ENCODE peak calls at places on chromosomes 16 and 17, in ten cellular contexts. One of them, this sample, is unnamed.
A peak's percentile ranks its signal among the peaks of the same experiment; 100 is the strongest.

GRCh38 chr17:6231886-6232767 is 161.9 kb downstream of the WSCD1 start:
- DNase-seq in GM12864: no peak
- DNase-seq in body of pancreas: no peak
- DNase-seq in effector memory CD4-positive, alpha-beta T cell: no peak
- DNase-seq in HFF-Myc: no peak
- DNase-seq in CD8-positive, alpha-beta memory T cell: no peak
- DNase-seq in esophagus squamous epithelium: no peak
- DNase-seq in CD4-positive, CD25-positive, alpha-beta regulatory T cell: no peak
- DNase-seq in LNCaP clone FGC: no peak
- DNase-seq in ovary: no peak
- DNase-seq in this sample: peak; percentile 38

GRCh38 chr16:48538746-48539484 is 71.1 kb downstream of the N4BP1 start:
- DNase-seq in GM12864: no peak
- DNase-seq in esophagus squamous epithelium: no peak
- DNase-seq in body of pancreas: no peak
- DNase-seq in CD8-positive, alpha-beta memory T cell: no peak
- DNase-seq in CD4-positive, CD25-positive, alpha-beta regulatory T cell: no peak
- DNase-seq in HFF-Myc: no peak
- DNase-seq in ovary: no peak
- DNase-seq in LNCaP clone FGC: no peak
- DNase-seq in effector memory CD4-positive, alpha-beta T cell: no peak
- DNase-seq in this sample: no peak

GRCh38 chr16:23351360-23351759 is 49.3 kb downstream of the SCNN1B start:
- DNase-seq in body of pancreas: peak; percentile 84
- DNase-seq in LNCaP clone FGC: peak; percentile 96
- DNase-seq in CD8-positive, alpha-beta memory T cell: no peak
- DNase-seq in CD4-positive, CD25-positive, alpha-beta regulatory T cell: no peak
- DNase-seq in GM12864: no peak
- DNase-seq in HFF-Myc: no peak
- DNase-seq in esophagus squamous epithelium: no peak
- DNase-seq in effector memory CD4-positive, alpha-beta T cell: no peak
- DNase-seq in ovary: no peak
- DNase-seq in this sample: no peak

GRCh38 chr16:85391175-85391707 is 221.9 kb upstream of the GSE1 start:
- DNase-seq in GM12864: no peak
- DNase-seq in LNCaP clone FGC: no peak
- DNase-seq in body of pancreas: peak; percentile 8
- DNase-seq in effector memory CD4-positive, alpha-beta T cell: no peak
- DNase-seq in CD8-positive, alpha-beta memory T cell: no peak
- DNase-seq in ovary: peak; percentile 33
- DNase-seq in esophagus squamous epithelium: no peak
- DNase-seq in CD4-positive, CD25-positive, alpha-beta regulatory T cell: no peak
- DNase-seq in HFF-Myc: no peak
- DNase-seq in this sample: no peak

GRCh38 chr16:14564323-14564722 is 65.7 kb downstream of the PARN start:
- DNase-seq in LNCaP clone FGC: peak; percentile 65
- DNase-seq in esophagus squamous epithelium: no peak
- DNase-seq in GM12864: no peak
- DNase-seq in body of pancreas: peak; percentile 78
- DNase-seq in ovary: no peak
- DNase-seq in HFF-Myc: no peak
- DNase-seq in CD8-positive, alpha-beta memory T cell: no peak
- DNase-seq in CD4-positive, CD25-positive, alpha-beta regulatory T cell: no peak
- DNase-seq in effector memory CD4-positive, alpha-beta T cell: no peak
- DNase-seq in this sample: no peak

GRCh38 chr16:2858245-2859025 is 465 bp upstream of the PRSS22 start:
- DNase-seq in body of pancreas: peak; percentile 97
- DNase-seq in ovary: no peak
- DNase-seq in esophagus squamous epithelium: no peak
- DNase-seq in LNCaP clone FGC: peak; percentile 54
- DNase-seq in GM12864: no peak
- DNase-seq in HFF-Myc: no peak
- DNase-seq in effector memory CD4-positive, alpha-beta T cell: no peak
- DNase-seq in CD8-positive, alpha-beta memory T cell: no peak
- DNase-seq in CD4-positive, CD25-positive, alpha-beta regulatory T cell: no peak
- DNase-seq in this sample: no peak

GRCh38 chr16:16124438-16124837 is 98.9 kb downstream of the ABCC6 start:
- DNase-seq in CD8-positive, alpha-beta memory T cell: no peak
- DNase-seq in esophagus squamous epithelium: no peak
- DNase-seq in CD4-positive, CD25-positive, alpha-beta regulatory T cell: no peak
- DNase-seq in effector memory CD4-positive, alpha-beta T cell: no peak
- DNase-seq in LNCaP clone FGC: no peak
- DNase-seq in body of pancreas: no peak
- DNase-seq in GM12864: no peak
- DNase-seq in HFF-Myc: no peak
- DNase-seq in ovary: no peak
- DNase-seq in this sample: no peak

GRCh38 chr16:84481051-84481735 is 23.3 kb downstream of the MEAK7 start:
- DNase-seq in CD8-positive, alpha-beta memory T cell: no peak
- DNase-seq in LNCaP clone FGC: no peak
- DNase-seq in esophagus squamous epithelium: no peak
- DNase-seq in GM12864: no peak
- DNase-seq in HFF-Myc: no peak
- DNase-seq in ovary: no peak
- DNase-seq in CD4-positive, CD25-positive, alpha-beta regulatory T cell: no peak
- DNase-seq in body of pancreas: no peak
- DNase-seq in effector memory CD4-positive, alpha-beta T cell: no peak
- DNase-seq in this sample: no peak

GRCh38 chr16:1183235-1183907 is 30.5 kb downstream of the CACNA1H start:
- DNase-seq in HFF-Myc: no peak
- DNase-seq in LNCaP clone FGC: no peak
- DNase-seq in body of pancreas: peak; percentile 41
- DNase-seq in GM12864: no peak
- DNase-seq in esophagus squamous epithelium: no peak
- DNase-seq in CD8-positive, alpha-beta memory T cell: no peak
- DNase-seq in ovary: peak; percentile 92
- DNase-seq in CD4-positive, CD25-positive, alpha-beta regulatory T cell: no peak
- DNase-seq in effector memory CD4-positive, alpha-beta T cell: no peak
- DNase-seq in this sample: peak; percentile 60

GRCh38 chr16:75012380-75013081 is 13.7 kb downstream of the ZNRF1 start:
- DNase-seq in GM12864: no peak
- DNase-seq in effector memory CD4-positive, alpha-beta T cell: no peak
- DNase-seq in ovary: no peak
- DNase-seq in esophagus squamous epithelium: no peak
- DNase-seq in LNCaP clone FGC: no peak
- DNase-seq in HFF-Myc: no peak
- DNase-seq in body of pancreas: no peak
- DNase-seq in CD4-positive, CD25-positive, alpha-beta regulatory T cell: peak; percentile 10
- DNase-seq in CD8-positive, alpha-beta memory T cell: no peak
- DNase-seq in this sample: no peak

GRCh38 chr17:34542700-34543336 is 36.6 kb upstream of the TMEM132E start:
- DNase-seq in LNCaP clone FGC: no peak
- DNase-seq in body of pancreas: no peak
- DNase-seq in CD4-positive, CD25-positive, alpha-beta regulatory T cell: peak; percentile 35
- DNase-seq in effector memory CD4-positive, alpha-beta T cell: peak; percentile 2
- DNase-seq in HFF-Myc: no peak
- DNase-seq in esophagus squamous epithelium: no peak
- DNase-seq in GM12864: peak; percentile 7
- DNase-seq in ovary: no peak
- DNase-seq in CD8-positive, alpha-beta memory T cell: peak; percentile 45
- DNase-seq in this sample: peak; percentile 48

GRCh38 chr17:77019955-77020379 is 120.8 kb upstream of the SEC14L1 start:
- DNase-seq in effector memory CD4-positive, alpha-beta T cell: no peak
- DNase-seq in LNCaP clone FGC: no peak
- DNase-seq in GM12864: no peak
- DNase-seq in CD8-positive, alpha-beta memory T cell: no peak
- DNase-seq in ovary: no peak
- DNase-seq in HFF-Myc: no peak
- DNase-seq in esophagus squamous epithelium: no peak
- DNase-seq in body of pancreas: no peak
- DNase-seq in CD4-positive, CD25-positive, alpha-beta regulatory T cell: no peak
- DNase-seq in this sample: peak; percentile 8

GRCh38 chr17:7833011-7833794 is 814 bp upstream of the KDM6B start:
- DNase-seq in body of pancreas: no peak
- DNase-seq in esophagus squamous epithelium: no peak
- DNase-seq in GM12864: no peak
- DNase-seq in CD8-positive, alpha-beta memory T cell: no peak
- DNase-seq in CD4-positive, CD25-positive, alpha-beta regulatory T cell: no peak
- DNase-seq in HFF-Myc: no peak
- DNase-seq in LNCaP clone FGC: no peak
- DNase-seq in ovary: no peak
- DNase-seq in effector memory CD4-positive, alpha-beta T cell: no peak
- DNase-seq in this sample: no peak

GRCh38 chr16:84953051-84953746 is 58.1 kb downstream of the ZDHHC7 start:
- DNase-seq in esophagus squamous epithelium: no peak
- DNase-seq in LNCaP clone FGC: no peak
- DNase-seq in CD4-positive, CD25-positive, alpha-beta regulatory T cell: no peak
- DNase-seq in GM12864: no peak
- DNase-seq in ovary: no peak
- DNase-seq in body of pancreas: no peak
- DNase-seq in effector memory CD4-positive, alpha-beta T cell: no peak
- DNase-seq in HFF-Myc: no peak
- DNase-seq in CD8-positive, alpha-beta memory T cell: no peak
- DNase-seq in this sample: no peak

GRCh38 chr17:4597975-4598374 is 13.6 kb downstream of the SMTNL2 start:
- DNase-seq in LNCaP clone FGC: no peak
- DNase-seq in effector memory CD4-positive, alpha-beta T cell: no peak
- DNase-seq in esophagus squamous epithelium: no peak
- DNase-seq in GM12864: no peak
- DNase-seq in body of pancreas: no peak
- DNase-seq in CD8-positive, alpha-beta memory T cell: no peak
- DNase-seq in CD4-positive, CD25-positive, alpha-beta regulatory T cell: no peak
- DNase-seq in HFF-Myc: no peak
- DNase-seq in ovary: peak; percentile 43
- DNase-seq in this sample: no peak

GRCh38 chr17:82356028-82356427 is 3.0 kb upstream of the TEX19 start:
- DNase-seq in ovary: no peak
- DNase-seq in effector memory CD4-positive, alpha-beta T cell: no peak
- DNase-seq in HFF-Myc: no peak
- DNase-seq in CD8-positive, alpha-beta memory T cell: no peak
- DNase-seq in esophagus squamous epithelium: no peak
- DNase-seq in LNCaP clone FGC: peak; percentile 73
- DNase-seq in CD4-positive, CD25-positive, alpha-beta regulatory T cell: no peak
- DNase-seq in body of pancreas: peak; percentile 81
- DNase-seq in GM12864: no peak
- DNase-seq in this sample: no peak

GRCh38 chr16:50198802-50199410 is 45.8 kb downstream of the TENT4B start:
- DNase-seq in HFF-Myc: no peak
- DNase-seq in esophagus squamous epithelium: no peak
- DNase-seq in effector memory CD4-positive, alpha-beta T cell: no peak
- DNase-seq in LNCaP clone FGC: no peak
- DNase-seq in CD8-positive, alpha-beta memory T cell: no peak
- DNase-seq in body of pancreas: no peak
- DNase-seq in CD4-positive, CD25-positive, alpha-beta regulatory T cell: no peak
- DNase-seq in GM12864: no peak
- DNase-seq in ovary: no peak
- DNase-seq in this sample: no peak

GRCh38 chr17:17144916-17145665 is 61.0 kb downstream of the PLD6 start:
- DNase-seq in HFF-Myc: no peak
- DNase-seq in CD4-positive, CD25-positive, alpha-beta regulatory T cell: no peak
- DNase-seq in effector memory CD4-positive, alpha-beta T cell: no peak
- DNase-seq in body of pancreas: no peak
- DNase-seq in ovary: no peak
- DNase-seq in CD8-positive, alpha-beta memory T cell: no peak
- DNase-seq in GM12864: no peak
- DNase-seq in esophagus squamous epithelium: no peak
- DNase-seq in LNCaP clone FGC: no peak
- DNase-seq in this sample: no peak

DNA sequence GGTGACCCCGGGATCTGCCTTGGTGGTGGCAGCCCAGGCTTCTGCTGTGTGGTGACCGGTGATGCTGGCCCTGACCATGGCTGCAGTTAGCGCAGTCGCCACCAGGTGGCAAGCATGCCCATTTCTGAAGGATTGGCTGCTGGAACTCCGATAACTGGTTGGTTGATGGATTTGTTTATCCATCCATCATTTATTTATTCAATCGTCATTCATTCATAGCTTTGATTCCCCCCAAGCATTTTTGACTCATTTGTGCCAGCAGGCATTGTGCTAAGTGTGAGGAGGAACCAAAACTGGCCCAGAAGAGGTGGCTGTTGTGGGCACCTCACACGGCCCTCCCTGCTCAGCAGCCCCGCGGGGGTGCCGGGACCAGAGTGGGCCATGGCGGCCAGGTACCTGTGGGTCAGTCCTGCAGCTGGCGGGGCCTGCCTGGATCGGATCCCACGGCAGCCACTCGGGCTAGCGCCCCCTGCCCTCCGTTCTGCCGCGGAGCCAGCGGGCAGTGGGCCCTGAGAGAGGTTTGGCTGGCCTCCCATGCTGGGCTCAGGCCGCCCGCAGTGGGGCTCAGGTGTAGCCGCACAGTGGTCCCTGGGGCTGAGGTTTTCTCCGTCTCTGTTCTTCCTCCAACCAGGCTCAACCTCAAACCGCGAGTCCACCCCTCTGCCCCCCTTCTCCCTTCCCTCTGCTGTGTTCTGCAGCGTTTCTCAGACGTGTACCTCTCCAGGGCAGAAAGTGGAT is 28.8 kb upstream of the ITGA3 start:
- DNase-seq in effector memory CD4-positive, alpha-beta T cell: peak; percentile 56
- DNase-seq in LNCaP clone FGC: peak; percentile 32
- DNase-seq in GM12864: no peak
- DNase-seq in CD4-positive, CD25-positive, alpha-beta regulatory T cell: peak; percentile 68
- DNase-seq in HFF-Myc: peak; percentile 65
- DNase-seq in CD8-positive, alpha-beta memory T cell: peak; percentile 72
- DNase-seq in esophagus squamous epithelium: no peak
- DNase-seq in ovary: peak; percentile 91
- DNase-seq in body of pancreas: peak; percentile 84
- DNase-seq in this sample: peak; percentile 93
- H3K4me3 ChIP-seq in effector memory CD4-positive, alpha-beta T cell: no peak overlapping the region
- H3K4me3 ChIP-seq in LNCaP clone FGC: no peak overlapping the region
- H3K4me3 ChIP-seq in GM12864: no peak overlapping the region
- H3K4me3 ChIP-seq in CD4-positive, CD25-positive, alpha-beta regulatory T cell: no peak overlapping the region
- H3K4me3 ChIP-seq in HFF-Myc: peak overlapping the region; percentile 29
- H3K4me3 ChIP-seq in CD8-positive, alpha-beta memory T cell: no peak overlapping the region
- H3K4me3 ChIP-seq in esophagus squamous epithelium: peak overlapping the region; percentile 30
- H3K4me3 ChIP-seq in ovary: peak overlapping the region; percentile 19
- H3K4me3 ChIP-seq in body of pancreas: no peak overlapping the region
- H3K4me3 ChIP-seq in this sample: peak overlapping the region; percentile 44

GRCh38 chr17:74474043-74474792 is 7.8 kb downstream of the CD300A start:
- DNase-seq in esophagus squamous epithelium: no peak
- DNase-seq in CD8-positive, alpha-beta memory T cell: peak; percentile 29
- DNase-seq in CD4-positive, CD25-positive, alpha-beta regulatory T cell: no peak
- DNase-seq in LNCaP clone FGC: no peak
- DNase-seq in body of pancreas: no peak
- DNase-seq in GM12864: no peak
- DNase-seq in effector memory CD4-positive, alpha-beta T cell: no peak
- DNase-seq in ovary: no peak
- DNase-seq in HFF-Myc: no peak
- DNase-seq in this sample: no peak
- H3K4me3 ChIP-seq in esophagus squamous epithelium: no peak overlapping the region
- H3K4me3 ChIP-seq in CD8-positive, alpha-beta memory T cell: peak overlapping the region; percentile 10
- H3K4me3 ChIP-seq in CD4-positive, CD25-positive, alpha-beta regulatory T cell: no peak overlapping the region
- H3K4me3 ChIP-seq in LNCaP clone FGC: no peak overlapping the region
- H3K4me3 ChIP-seq in body of pancreas: no peak overlapping the region
- H3K4me3 ChIP-seq in GM12864: no peak overlapping the region
- H3K4me3 ChIP-seq in effector memory CD4-positive, alpha-beta T cell: no peak overlapping the region
- H3K4me3 ChIP-seq in ovary: no peak overlapping the region
- H3K4me3 ChIP-seq in HFF-Myc: no peak overlapping the region
- H3K4me3 ChIP-seq in this sample: no peak overlapping the region

GRCh38 chr17:20008242-20009051 is 712 bp upstream of the SPECC1 start:
- DNase-seq in CD4-positive, CD25-positive, alpha-beta regulatory T cell: no peak
- DNase-seq in effector memory CD4-positive, alpha-beta T cell: no peak
- DNase-seq in CD8-positive, alpha-beta memory T cell: peak; percentile 10
- DNase-seq in GM12864: no peak
- DNase-seq in body of pancreas: peak; percentile 30
- DNase-seq in esophagus squamous epithelium: no peak
- DNase-seq in HFF-Myc: no peak
- DNase-seq in ovary: peak; percentile 64
- DNase-seq in LNCaP clone FGC: no peak
- DNase-seq in this sample: peak; percentile 46
- H3K4me3 ChIP-seq in CD4-positive, CD25-positive, alpha-beta regulatory T cell: peak overlapping the region; percentile 66
- H3K4me3 ChIP-seq in effector memory CD4-positive, alpha-beta T cell: peak overlapping the region; percentile 78
- H3K4me3 ChIP-seq in CD8-positive, alpha-beta memory T cell: peak overlapping the region; percentile 82
- H3K4me3 ChIP-seq in GM12864: peak overlapping the region; percentile 52
- H3K4me3 ChIP-seq in body of pancreas: no peak overlapping the region
- H3K4me3 ChIP-seq in esophagus squamous epithelium: peak overlapping the region; percentile 67
- H3K4me3 ChIP-seq in HFF-Myc: peak overlapping the region; percentile 46
- H3K4me3 ChIP-seq in ovary: peak overlapping the region; percentile 76
- H3K4me3 ChIP-seq in LNCaP clone FGC: peak overlapping the region; percentile 62
- H3K4me3 ChIP-seq in this sample: peak overlapping the region; percentile 41

GRCh38 chr17:80070375-80071115 is 30.8 kb upstream of the GAA start:
- DNase-seq in esophagus squamous epithelium: no peak
- DNase-seq in GM12864: no peak
- DNase-seq in ovary: peak; percentile 57
- DNase-seq in CD4-positive, CD25-positive, alpha-beta regulatory T cell: no peak
- DNase-seq in effector memory CD4-positive, alpha-beta T cell: no peak
- DNase-seq in HFF-Myc: no peak
- DNase-seq in body of pancreas: no peak
- DNase-seq in CD8-positive, alpha-beta memory T cell: no peak
- DNase-seq in LNCaP clone FGC: no peak
- DNase-seq in this sample: no peak
- H3K4me3 ChIP-seq in esophagus squamous epithelium: peak overlapping the region; percentile 35
- H3K4me3 ChIP-seq in GM12864: no peak overlapping the region
- H3K4me3 ChIP-seq in ovary: peak overlapping the region; percentile 38
- H3K4me3 ChIP-seq in CD4-positive, CD25-positive, alpha-beta regulatory T cell: no peak overlapping the region
- H3K4me3 ChIP-seq in effector memory CD4-positive, alpha-beta T cell: no peak overlapping the region
- H3K4me3 ChIP-seq in HFF-Myc: no peak overlapping the region
- H3K4me3 ChIP-seq in body of pancreas: no peak overlapping the region
- H3K4me3 ChIP-seq in CD8-positive, alpha-beta memory T cell: no peak overlapping the region
- H3K4me3 ChIP-seq in LNCaP clone FGC: no peak overlapping the region
- H3K4me3 ChIP-seq in this sample: no peak overlapping the region